ENCODE peak calls at places on chromosomes 2 and 18, in four cellular contexts. O is pons, I is GM04504, H is T-helper 1 cell. A is an unnamed sample.

GRCh38 chr2:203786912-203787311 is 80.5 kb downstream of the CD28 start:
- DNase-seq in O (peak), I (no peak), H (no peak), A (no peak)

GRCh38 chr2:231800493-231801091 is 14.3 kb downstream of the COPS7B start:
- DNase-seq in O (no peak), I (no peak), H (peak), A (no peak)

GRCh38 chr2:206392118-206392517 is 51.2 kb upstream of the ADAM23 start:
- DNase-seq in O (no peak), I (peak), H (peak), A (peak)

GRCh38 chr2:20071397-20072383 is 20.3 kb upstream of the LAPTM4A start:
- DNase-seq in O (no peak), I (peak), H (no peak), A (peak)

GRCh38 chr2:39024833-39025232 is 96.0 kb downstream of the SOS1 start:
- DNase-seq in O (no peak), I (no peak), H (no peak), A (peak)

GRCh38 chr2:239025081-239025801 is 177.4 kb downstream of the TWIST2 start:
- DNase-seq in O (no peak), I (peak), H (no peak), A (peak)

GRCh38 chr2:222796413-222797103 is 64.3 kb upstream of the ACSL3 start:
- DNase-seq in O (no peak), I (no peak), H (no peak), A (no peak)

GRCh38 chr2:115160523-115161521 is 718.4 kb downstream of the DPP10 start:
- DNase-seq in O (no peak), I (no peak), H (no peak), A (no peak)

GRCh38 chr2:17754773-17755425 is 961 bp downstream of the GEN1 start:
- DNase-seq in O (no peak), I (no peak), H (no peak), A (no peak)

GRCh38 chr2:24509425-24509824 is 18.4 kb downstream of the NCOA1 start:
- DNase-seq in O (no peak), I (no peak), H (no peak), A (no peak)

GRCh38 chr18:48898521-48898920 is 52.2 kb downstream of the SMAD7 start:
- DNase-seq in O (no peak), I (no peak), H (no peak), A (no peak)